ENCODE peak calls at places on chromosomes 12 and 14, in six cellular contexts. D is right lobe of liver, P is hepatocyte, F is fibroblast of mammary gland, T is cardiac fibroblast, N is lower leg skin. C is an unnamed sample.

GRCh38 chr14:105894978-105895881 is 368.8 kb downstream of the TMEM121 start:
- DNase-seq in D (peak), P (no peak), F (no peak), T (no peak), N (no peak), C (no peak)

GRCh38 chr14:47278233-47278842 is 397.1 kb downstream of the MDGA2 start:
- DNase-seq in D (peak), P (peak), F (peak), T (peak), N (no peak), C (no peak)

GRCh38 chr12:104761091-104761490 is 197.0 kb downstream of the SLC41A2 start:
- DNase-seq in D (no peak), P (no peak), F (no peak), T (no peak), N (no peak), C (no peak)

GRCh38 chr14:104981699-104982541 is 3.7 kb upstream of the CLBA1 start:
- DNase-seq in D (no peak), P (peak), F (no peak), T (no peak), N (no peak), C (no peak)

GRCh38 chr12:79347852-79348251 is 342.9 kb downstream of the PAWR start:
- DNase-seq in D (no peak), P (no peak), F (no peak), T (no peak), N (no peak), C (no peak)

GRCh38 chr14:30553311-30553989 is 5.5 kb upstream of the G2E3 start:
- DNase-seq in D (no peak), P (no peak), F (peak), T (peak), N (no peak), C (no peak)

GRCh38 chr12:124561231-124561630 is 6.2 kb downstream of the NCOR2 start:
- DNase-seq in D (no peak), P (no peak), F (no peak), T (no peak), N (no peak), C (no peak)

GRCh38 chr12:53533476-53533875 is 26.2 kb upstream of the NPFF start:
- DNase-seq in D (no peak), P (no peak), F (no peak), T (no peak), N (no peak), C (no peak)

GRCh38 chr14:100904307-100905019 is 941 bp upstream of the RTL1 start:
- DNase-seq in D (no peak), P (peak), F (no peak), T (no peak), N (no peak), C (no peak)

GRCh38 chr12:96099986-96100385 is 64.6 kb upstream of the LTA4H start:
- DNase-seq in D (no peak), P (no peak), F (no peak), T (no peak), N (no peak), C (no peak)

GRCh38 chr12:13941258-13942249 is 39.8 kb downstream of the GRIN2B start:
- DNase-seq in D (no peak), P (peak), F (peak), T (peak), N (peak), C (no peak)

GRCh38 chr12:106710143-106710893 is 64.2 kb upstream of the RIC8B start:
- DNase-seq in D (no peak), P (no peak), F (no peak), T (no peak), N (no peak), C (no peak)

GRCh38 chr14:59483360-59483759 is 848 bp downstream of the L3HYPDH start:
- DNase-seq in D (no peak), P (peak), F (peak), T (peak), N (no peak), C (peak)

GRCh38 chr12:60172266-60172665 is 576.4 kb downstream of the SLC16A7 start:
- DNase-seq in D (no peak), P (no peak), F (peak), T (peak), N (no peak), C (no peak)

GRCh38 chr12:2936301-2936700 is 22.9 kb upstream of the TEAD4 start:
- DNase-seq in D (no peak), P (no peak), F (no peak), T (no peak), N (no peak), C (no peak)

GRCh38 chr12:4121506-4122020 is 152.0 kb upstream of the CCND2 start:
- DNase-seq in D (no peak), P (no peak), F (no peak), T (no peak), N (no peak), C (no peak)

GRCh38 chr12:74722709-74723108 is 185.1 kb downstream of the ATXN7L3B start:
- DNase-seq in D (no peak), P (no peak), F (no peak), T (no peak), N (no peak), C (no peak)

GRCh38 chr12:32893458-32893857 is 3.1 kb downstream of the PKP2 start:
- DNase-seq in D (no peak), P (peak), F (no peak), T (peak), N (no peak), C (no peak)

GRCh38 chr14:88516742-88517418 is 37.9 kb downstream of the PTPN21 start:
- DNase-seq in D (no peak), P (peak), F (no peak), T (no peak), N (no peak), C (no peak)

GRCh38 chr12:2673966-2674810 is 120.6 kb upstream of the FKBP4 start:
- DNase-seq in D (no peak), P (no peak), F (no peak), T (no peak), N (no peak), C (no peak)

GRCh38 chr12:76549131-76549530 is 10.4 kb downstream of the OSBPL8 start:
- DNase-seq in D (no peak), P (no peak), F (peak), T (peak), N (no peak), C (no peak)

GRCh38 chr14:81157431-81157830 is 63.3 kb downstream of the GTF2A1 start:
- DNase-seq in D (no peak), P (no peak), F (no peak), T (no peak), N (no peak), C (no peak)

DNA sequence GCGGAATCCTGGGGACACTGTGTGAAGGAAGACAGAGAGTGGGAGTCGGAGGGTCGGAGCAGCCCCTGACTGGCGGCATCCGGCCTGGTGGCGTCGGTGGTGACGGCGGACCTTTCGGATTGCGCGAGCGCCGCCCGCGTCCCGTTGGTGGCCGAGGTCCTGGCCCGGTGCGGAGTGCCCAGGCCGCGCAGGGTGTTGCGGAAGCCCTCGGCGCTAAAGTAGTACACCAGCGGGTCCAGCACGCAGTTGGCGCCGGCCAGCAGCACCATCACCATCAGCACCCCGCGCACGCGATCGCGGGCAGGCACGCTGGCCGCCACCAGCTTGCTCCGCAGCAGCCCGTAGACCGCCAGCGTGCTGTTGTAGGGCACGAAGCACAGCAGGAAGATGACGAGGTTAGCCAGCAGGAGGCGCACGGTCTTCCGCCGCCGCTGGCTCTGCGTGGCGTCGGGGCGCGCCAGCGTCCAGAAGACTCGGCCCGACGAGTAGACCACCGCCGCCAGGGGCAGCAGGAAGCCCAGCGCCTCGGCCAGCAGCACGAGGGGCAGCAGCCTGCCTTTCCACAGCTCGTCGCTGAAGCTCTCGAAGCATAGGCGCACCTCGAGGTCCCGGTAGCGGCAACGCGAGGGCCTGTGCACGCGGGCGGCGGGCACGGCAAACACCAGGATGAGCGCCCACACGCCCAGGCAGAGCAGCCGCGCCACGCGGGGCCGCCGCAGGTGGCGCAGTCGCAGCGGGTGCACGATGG is 13.1 kb upstream of the CHD4 start:
- DNase-seq in D (peak), P (peak), F (peak), T (peak), N (no peak), C (no peak)
- TF ChIP-seq CTCF in D (peak), P (peak), F (peak), T (peak), N (no peak), C (peak)

GRCh38 chr14:75206190-75206589 is 29.8 kb upstream of the TMED10 start:
- DNase-seq in D (no peak), P (no peak), F (no peak), T (no peak), N (no peak), C (no peak)

GRCh38 chr14:75204106-75204505 is 27.7 kb upstream of the TMED10 start:
- DNase-seq in D (no peak), P (peak), F (no peak), T (no peak), N (peak), C (no peak)

GRCh38 chr14:75202671-75203070 is 26.3 kb upstream of the TMED10 start:
- DNase-seq in D (no peak), P (no peak), F (no peak), T (no peak), N (no peak), C (no peak)

GRCh38 chr14:75208843-75209242 is 32.4 kb upstream of the TMED10 start:
- DNase-seq in D (no peak), P (peak), F (no peak), T (no peak), N (no peak), C (no peak)

DNA sequence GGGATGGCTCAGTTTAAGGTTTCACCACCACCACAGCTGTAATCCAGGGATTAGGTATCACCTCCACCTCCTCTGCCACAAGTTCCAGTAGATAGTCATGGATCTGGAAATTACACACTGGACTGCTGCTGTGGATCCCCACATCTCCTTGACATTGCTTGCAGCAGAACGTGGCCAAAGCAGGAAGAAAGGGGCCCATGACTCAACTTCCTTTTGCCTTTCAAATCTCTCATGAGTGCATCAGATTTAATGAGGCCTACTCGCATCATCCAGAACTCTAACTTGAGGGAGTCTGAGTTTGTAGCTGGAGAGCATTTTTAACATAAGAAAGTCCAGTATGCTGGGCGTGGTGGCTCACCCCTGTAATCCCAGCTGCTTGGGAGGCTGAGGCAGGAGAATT is 29.2 kb upstream of the TMED10 start:
- DNase-seq in D (no peak), P (no peak), F (peak), T (peak), N (no peak), C (no peak)
- H3K4me3 ChIP-seq in D (no peak), P (no peak), F (no peak), T (no peak), N (no peak), C (no peak)

DNA sequence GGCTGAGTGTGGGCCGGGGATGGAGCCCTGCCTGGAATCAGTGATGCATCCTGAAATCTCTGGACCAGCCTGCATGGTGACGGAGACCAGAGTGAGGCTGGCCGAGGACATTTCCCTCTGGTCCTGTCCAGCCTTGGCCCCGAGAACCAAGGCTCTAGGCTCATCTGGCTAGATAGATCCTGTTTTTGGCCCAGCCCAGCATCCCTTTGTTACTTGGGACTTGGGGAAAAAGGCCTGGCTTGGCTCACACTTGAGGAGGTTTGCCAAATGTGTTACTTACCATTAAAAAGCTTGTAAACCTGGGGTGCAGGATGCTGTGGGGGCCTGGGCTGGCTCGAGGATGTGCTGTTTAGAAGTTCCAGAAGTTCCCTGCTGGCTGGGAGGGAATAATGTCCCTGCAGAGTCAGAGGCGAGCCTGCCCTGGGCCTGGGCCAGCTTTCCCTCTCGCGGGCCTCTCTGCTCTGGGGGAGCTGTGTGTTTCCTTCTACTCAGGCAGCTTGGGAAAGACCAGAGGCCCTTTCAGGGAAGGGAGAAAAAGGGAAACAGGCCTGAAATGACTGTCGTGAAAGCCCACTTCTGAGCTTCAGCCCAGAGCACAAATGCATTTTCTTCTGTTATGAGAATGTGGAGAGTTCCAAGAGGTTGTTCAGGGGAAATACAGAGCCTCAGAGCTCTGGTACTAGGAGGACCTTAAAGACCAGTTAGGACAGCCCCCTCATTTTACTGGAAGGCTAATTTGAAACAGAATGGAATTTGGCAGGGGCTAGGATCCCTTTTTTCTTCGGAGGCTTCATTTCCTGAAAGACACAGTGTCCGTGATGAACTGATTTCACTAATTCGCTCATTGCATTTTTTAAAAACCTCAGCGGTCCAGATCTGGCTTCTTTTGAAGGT is 47.2 kb upstream of the CTDSP2 start:
- DNase-seq in D (peak), P (peak), F (peak), T (peak), N (peak), C (peak)
- TF ChIP-seq CTCF in D (no peak), P (no peak), F (no peak), T (no peak), N (no peak), C (no peak)

DNA sequence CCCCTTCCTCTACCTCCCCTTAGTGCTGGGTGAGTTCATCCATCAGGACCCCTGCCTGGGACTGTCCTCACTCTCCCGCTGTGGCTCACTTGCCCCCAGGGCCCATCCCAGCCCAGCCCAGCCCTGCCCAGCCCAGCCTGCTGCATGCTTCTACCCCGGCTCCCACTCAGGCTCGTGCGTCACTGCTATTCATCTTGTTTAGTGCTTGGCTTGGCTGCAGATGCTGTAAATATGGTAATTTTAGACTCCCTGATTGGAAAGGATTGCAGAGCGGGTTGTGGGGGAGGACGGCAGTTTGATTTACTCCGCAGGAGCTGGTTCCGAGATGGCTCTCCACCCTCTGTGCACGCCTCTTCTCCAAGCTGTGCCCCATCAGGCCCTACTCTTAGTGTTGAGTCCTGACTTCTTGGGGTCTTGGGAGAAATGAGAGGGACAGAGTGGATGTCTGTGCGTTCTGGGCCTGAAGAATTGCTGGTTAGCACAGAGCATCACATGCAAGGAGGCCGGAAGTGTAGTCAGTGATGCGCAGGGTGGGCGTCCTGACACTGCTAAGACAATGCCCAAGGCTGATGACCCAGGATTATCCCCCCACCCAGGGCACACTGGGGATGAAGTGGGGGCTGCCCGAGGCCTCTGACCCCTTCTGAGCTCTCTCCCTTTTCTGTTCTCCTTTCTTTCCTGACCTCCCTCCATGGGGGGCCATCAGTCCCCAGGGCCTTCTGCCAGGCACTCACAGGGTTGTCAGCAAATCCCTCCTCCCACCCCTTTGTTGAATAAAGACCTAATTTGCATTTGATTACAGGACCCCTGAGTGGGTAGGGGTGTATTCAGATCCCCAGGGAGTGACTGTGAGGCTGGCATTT is 244.4 kb downstream of the ZFP36L1 start:
- DNase-seq in D (no peak), P (peak), F (peak), T (peak), N (peak), C (peak)
- H3K4me3 ChIP-seq in D (no peak), P (no peak), F (no peak), T (peak), N (no peak), C (no peak)

GRCh38 chr12:65728913-65729793 is 95.1 kb upstream of the HMGA2 start:
- DNase-seq in D (no peak), P (peak), F (no peak), T (peak), N (no peak), C (no peak)
- TF ChIP-seq CTCF in D (no peak), P (no peak), F (no peak), T (no peak), N (no peak), C (no peak)

GRCh38 chr14:84546236-84546635 is 983.7 kb upstream of the FLRT2 start:
- DNase-seq in D (no peak), P (no peak), F (no peak), T (no peak), N (no peak), C (no peak)
- H3K4me3 ChIP-seq in D (no peak), P (no peak), F (no peak), T (no peak), N (no peak), C (no peak)

DNA sequence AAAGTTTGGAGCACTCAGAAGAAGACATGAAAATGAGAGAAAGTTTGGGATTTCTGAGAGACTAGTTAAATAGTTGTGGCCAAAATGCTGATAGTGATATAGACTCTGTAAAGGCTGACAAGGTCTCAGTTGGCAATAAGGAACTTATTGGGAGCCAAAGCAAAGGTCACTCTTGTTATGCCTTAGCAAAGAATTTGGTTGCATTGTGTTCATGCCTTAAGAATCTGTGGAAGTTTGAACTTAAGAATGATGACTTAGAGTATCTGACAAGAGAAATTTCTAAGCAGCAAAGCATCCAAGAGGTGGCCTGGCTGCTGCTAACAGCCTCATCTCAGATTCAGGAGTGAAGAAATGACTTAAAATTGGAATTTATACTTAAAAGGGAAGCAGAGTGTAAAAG is 113.8 kb downstream of the PIK3C2G start:
- DNase-seq in D (no peak), P (no peak), F (no peak), T (peak), N (no peak), C (no peak)
- TF ChIP-seq CTCF in D (no peak), P (no peak), F (no peak), T (no peak), N (no peak), C (no peak)